ENCODE peak calls at places on chromosomes 6 and 20, in four cellular contexts. J, A, Q and P are unnamed samples.

GRCh38 chr20:32991386-32991785 is 12.8 kb downstream of the SUN5 start:
- DNase-seq in J (no peak), A (no peak), Q (no peak), P (no peak)

GRCh38 chr6:130033999-130034814 is 15.8 kb downstream of the L3MBTL3 start:
- DNase-seq in J (no peak), A (no peak), Q (no peak), P (no peak)

GRCh38 chr6:24205020-24205492 is 79.0 kb downstream of the NRSN1 start:
- DNase-seq in J (no peak), A (no peak), Q (no peak), P (no peak)

GRCh38 chr20:5065489-5066383 is 54.0 kb downstream of the PCNA start:
- DNase-seq in J (no peak), A (peak), Q (no peak), P (peak)

GRCh38 chr6:84197708-84198107 is 29.7 kb downstream of the CEP162 start:
- DNase-seq in J (no peak), A (no peak), Q (no peak), P (no peak)

GRCh38 chr20:23032056-23032455 is 3.1 kb upstream of the SSTR4 start:
- DNase-seq in J (no peak), A (no peak), Q (no peak), P (no peak)

GRCh38 chr6:156618600-156619205 is 158.5 kb upstream of the ARID1B start:
- DNase-seq in J (no peak), A (no peak), Q (no peak), P (no peak)

GRCh38 chr20:57663241-57663640 is 43.0 kb upstream of the ZBP1 start:
- DNase-seq in J (no peak), A (peak), Q (no peak), P (peak)

GRCh38 chr20:50915424-50915823 is 15.8 kb downstream of the ADNP start:
- DNase-seq in J (no peak), A (no peak), Q (no peak), P (no peak)

GRCh38 chr6:161242779-161243693 is 30.8 kb downstream of the AGPAT4 start:
- DNase-seq in J (no peak), A (no peak), Q (peak), P (no peak)

GRCh38 chr6:5260111-5260620 is 584 bp downstream of the LYRM4 start:
- DNase-seq in J (peak), A (peak), Q (peak), P (peak)